ENCODE peak calls at places on chromosomes 6 and 20, in four cellular contexts. L, R, B and Y are unnamed samples.

GRCh38 chr6:53103993-53104675 is 38.9 kb downstream of the FBXO9 start:
- DNase-seq in L (no peak), R (no peak), B (no peak), Y (no peak)

GRCh38 chr6:105898286-105898685 is 187.8 kb upstream of the PRDM1 start:
- DNase-seq in B (no peak), R (no peak), L (peak; percentile 92), Y (no peak)

GRCh38 chr20:32918296-32918695 is 59.6 kb downstream of the EFCAB8 start:
- DNase-seq in R (no peak), L (no peak), B (peak; percentile 35), Y (no peak)

GRCh38 chr6:133426038-133426437 is 184.9 kb downstream of the EYA4 start:
- DNase-seq in B (no peak), R (no peak), L (no peak), Y (no peak)

GRCh38 chr6:44387346-44388134 is at the start of gene CDC5L:
- DNase-seq in B (peak; percentile 93), R (peak; percentile 94), L (peak; percentile 98), Y (peak; percentile 100)

GRCh38 chr6:2020909-2021308 is 224.5 kb downstream of the GMDS start:
- DNase-seq in B (no peak), L (peak; percentile 58), R (no peak), Y (peak; percentile 3)

GRCh38 chr6:154218336-154218735 is 138.3 kb downstream of the IPCEF1 start:
- DNase-seq in L (no peak), R (no peak), B (no peak), Y (no peak)

GRCh38 chr6:28658475-28659249 is 133.0 kb downstream of the GPX5 start:
- DNase-seq in L (peak; percentile 7), B (no peak), R (no peak), Y (no peak)

GRCh38 chr6:122323361-122323760 is 76.1 kb upstream of the HSF2 start:
- DNase-seq in R (no peak), L (no peak), B (no peak), Y (no peak)

GRCh38 chr6:110482774-110483400 is 6.5 kb upstream of the SLC22A16 start:
- DNase-seq in B (no peak), R (no peak), L (no peak), Y (no peak)

GRCh38 chr20:63103402-63104311 is 96.9 kb upstream of the BHLHE23 start:
- DNase-seq in B (peak; percentile 73), R (no peak), L (no peak), Y (peak; percentile 25)

GRCh38 chr6:170290306-170291128 is at the start of gene DLL1:
- DNase-seq in L (peak; percentile 51), R (no peak), B (peak; percentile 93), Y (peak; percentile 38)